ENCODE peak calls at places on chromosomes 11 and 22, in nine cellular contexts. Q is C1 segment of cervical spinal cord; G is NCI-H1694 treated with DMSO at 0.1 percent for 48 hours; V is psoas muscle; X is activated T-cell treated with anti-CD3 and anti-CD28 coated beads, Interleukin-2, amount 50 U/mL, for 1 hour; W is brain microvascular endothelial cell; U is H54; N is AG08396; P is CD8-positive, alpha-beta memory T cell. F is an unnamed sample.

GRCh38 chr11:19433367-19433766 is 192.6 kb upstream of the E2F8 start:
- DNase-seq in Q (no peak), G (no peak), V (no peak), X (no peak), W (no peak), U (no peak), N (no peak), P (no peak), F (no peak)

GRCh38 chr22:21762712-21763581 is 27.4 kb upstream of the YPEL1 start:
- DNase-seq in Q (no peak), G (no peak), V (no peak), X (no peak), W (no peak), U (no peak), N (no peak), P (peak; percentile 75), F (no peak)

GRCh38 chr22:44926491-44927415 is 83.1 kb downstream of the PHF21B start:
- DNase-seq in Q (no peak), G (no peak), V (no peak), X (no peak), W (no peak), U (no peak), N (no peak), P (no peak), F (no peak)

GRCh38 chr22:20981787-20982562 is at the start of gene LZTR1:
- DNase-seq in Q (peak; percentile 91), G (peak; percentile 48), V (peak; percentile 91), X (peak; percentile 70), W (peak; percentile 57), U (peak; percentile 53), N (peak; percentile 94), P (peak; percentile 65), F (peak; percentile 24)

GRCh38 chr11:83863272-83863671 is 577.1 kb upstream of the CCDC90B start:
- DNase-seq in Q (no peak), G (no peak), V (no peak), X (no peak), W (no peak), U (no peak), N (no peak), P (no peak), F (no peak)

GRCh38 chr22:46256358-46256958 is 6.4 kb upstream of the CDPF1 start:
- DNase-seq in Q (no peak), G (no peak), V (no peak), X (no peak), W (no peak), U (no peak), N (no peak), P (no peak), F (no peak)

GRCh38 chr22:36701166-36701713 is 2.3 kb downstream of the CACNG2 start:
- DNase-seq in Q (no peak), G (no peak), V (no peak), X (no peak), W (no peak), U (no peak), N (no peak), P (no peak), F (no peak)

GRCh38 chr22:29245626-29246385 is 22.0 kb downstream of the RHBDD3 start:
- DNase-seq in Q (peak; percentile 30), G (peak; percentile 45), V (peak; percentile 82), X (peak; percentile 71), W (peak; percentile 53), U (peak; percentile 62), N (peak; percentile 82), P (peak; percentile 46), F (peak; percentile 31)

GRCh38 chr22:36325163-36326031 is 62.4 kb downstream of the MYH9 start:
- DNase-seq in Q (no peak), G (no peak), V (peak; percentile 74), X (no peak), W (peak; percentile 75), U (no peak), N (peak; percentile 65), P (no peak), F (peak; percentile 92)

GRCh38 chr22:27666272-27666997 is 135.1 kb downstream of the MN1 start:
- DNase-seq in Q (no peak), G (no peak), V (no peak), X (no peak), W (no peak), U (no peak), N (no peak), P (no peak), F (peak; percentile 2)

GRCh38 chr11:2140411-2141400 is 1.5 kb upstream of the IGF2 start:
- DNase-seq in Q (no peak), G (no peak), V (peak; percentile 44), X (no peak), W (no peak), U (no peak), N (no peak), P (no peak), F (no peak)

GRCh38 chr11:86987687-86988086 is 32.5 kb upstream of the FZD4 start:
- DNase-seq in Q (no peak), G (no peak), V (no peak), X (no peak), W (no peak), U (no peak), N (no peak), P (no peak), F (no peak)

GRCh38 chr11:110376711-110377324 is 52.9 kb upstream of the FDX1 start:
- DNase-seq in Q (peak; percentile 35), G (peak; percentile 27), V (peak; percentile 69), X (peak; percentile 20), W (peak; percentile 85), U (peak; percentile 40), N (peak; percentile 64), P (peak; percentile 22), F (peak; percentile 80)

GRCh38 chr11:84884836-84885235 is 742.3 kb downstream of the DLG2 start:
- DNase-seq in Q (no peak), G (no peak), V (no peak), X (no peak), W (no peak), U (no peak), N (no peak), P (no peak), F (no peak)

GRCh38 chr22:33918676-33919590 is 1.3 kb downstream of the LARGE1 start:
- DNase-seq in Q (no peak), G (no peak), V (no peak), X (no peak), W (no peak), U (no peak), N (peak; percentile 29), P (no peak), F (no peak)

GRCh38 chr11:133918606-133919260 is 38.0 kb downstream of the IGSF9B start:
- DNase-seq in Q (no peak), G (no peak), V (peak; percentile 20), X (no peak), W (no peak), U (no peak), N (no peak), P (no peak), F (no peak)

GRCh38 chr22:37032535-37033460 is 13.3 kb downstream of the MPST start:
- DNase-seq in Q (no peak), G (no peak), V (peak; percentile 76), X (no peak), W (no peak), U (no peak), N (peak; percentile 39), P (no peak), F (peak; percentile 8)

GRCh38 chr11:47399860-47400812 is 8.3 kb upstream of the SLC39A13 start:
- DNase-seq in Q (no peak), G (no peak), V (peak; percentile 54), X (peak; percentile 62), W (no peak), U (no peak), N (peak; percentile 46), P (peak; percentile 35), F (no peak)

GRCh38 chr22:49368976-49369725 is 458.5 kb downstream of the BRD1 start:
- DNase-seq in Q (no peak), G (no peak), V (no peak), X (no peak), W (no peak), U (peak; percentile 9), N (no peak), P (no peak), F (peak; percentile 46)